ENCODE peak calls at places on chromosomes 6 and 20, in six cellular contexts. S, Y, U, H, P and Z are unnamed samples.

GRCh38 chr20:21820688-21821087 is 115.2 kb downstream of the PAX1 start:
- DNase-seq in S (no peak), H (no peak), Y (no peak), U (no peak), P (no peak), Z (no peak)

GRCh38 chr20:31602779-31603441 is 2.2 kb upstream of the ID1 start:
- DNase-seq in P (peak; percentile 93), U (no peak), Y (no peak), S (peak; percentile 79), H (no peak), Z (peak; percentile 66)

GRCh38 chr6:43771858-43772570 is 2.0 kb downstream of the VEGFA start:
- DNase-seq in S (peak; percentile 80), Y (peak; percentile 85), U (no peak), P (peak; percentile 47), H (peak; percentile 75), Z (peak; percentile 74)

GRCh38 chr6:41711323-41712038 is 23.9 kb downstream of the TFEB start:
- DNase-seq in U (no peak), H (no peak), P (no peak), S (no peak), Y (no peak), Z (no peak)

GRCh38 chr20:53660078-53660909 is 66.7 kb upstream of the ZNF217 start:
- DNase-seq in H (no peak), S (peak; percentile 54), Y (peak; percentile 69), P (no peak), U (no peak), Z (peak; percentile 70)

GRCh38 chr6:14066782-14067406 is 50.7 kb upstream of the CD83 start:
- DNase-seq in P (peak; percentile 77), Y (no peak), U (no peak), H (peak; percentile 78), S (no peak), Z (peak; percentile 31)

GRCh38 chr6:166050559-166050958 is 117.1 kb downstream of the TBXT start:
- DNase-seq in H (peak; percentile 44), S (no peak), Y (no peak), U (no peak), P (no peak), Z (no peak)

GRCh38 chr6:38577492-38577891 is 62.2 kb downstream of the BTBD9 start:
- DNase-seq in U (no peak), H (no peak), S (no peak), Y (no peak), P (no peak), Z (no peak)